ENCODE peak calls at places on chromosomes 16 and 17, in five cellular contexts. J is iris pigment epithelial cell, K is HTR-8/SVneo, O is esophagus squamous epithelium, M is breast epithelium. W is an unnamed sample.

GRCh38 chr17:73340093-73340596 is 28.3 kb upstream of the CDC42EP4 start:
- DNase-seq in J (peak), K (peak), O (no peak), M (peak), W (no peak)

GRCh38 chr17:40018211-40019121 is 3.2 kb downstream of the CSF3 start:
- DNase-seq in J (no peak), K (no peak), O (no peak), M (no peak), W (peak)

GRCh38 chr17:10790491-10791401 is 13.2 kb downstream of the TMEM238L start:
- DNase-seq in J (no peak), K (no peak), O (no peak), M (peak), W (no peak)

GRCh38 chr16:90023078-90023447 is 3.8 kb upstream of the DBNDD1 start:
- DNase-seq in J (no peak), K (no peak), O (no peak), M (no peak), W (no peak)

GRCh38 chr17:82298538-82299421 is 18.6 kb downstream of the CD7 start:
- DNase-seq in J (no peak), K (no peak), O (no peak), M (no peak), W (no peak)

GRCh38 chr17:48071654-48072053 is 23.5 kb downstream of the NFE2L1 start:
- DNase-seq in J (peak), K (no peak), O (no peak), M (no peak), W (no peak)

GRCh38 chr17:7557825-7558543 is 566 bp upstream of the TNFSF13 start:
- DNase-seq in J (peak), K (no peak), O (no peak), M (peak), W (peak)

GRCh38 chr17:38707678-38708351 is 2.7 kb downstream of the MLLT6 start:
- DNase-seq in J (no peak), K (no peak), O (no peak), M (no peak), W (no peak)

GRCh38 chr16:81486555-81487061 is 42.0 kb downstream of the CMIP start:
- DNase-seq in J (peak), K (no peak), O (no peak), M (no peak), W (no peak)

GRCh38 chr16:86531193-86531550 is 20.8 kb downstream of the FOXF1 start:
- DNase-seq in J (peak), K (no peak), O (no peak), M (no peak), W (peak)

GRCh38 chr17:72353502-72353901 is 232.7 kb downstream of the SOX9 start:
- DNase-seq in J (no peak), K (no peak), O (no peak), M (no peak), W (peak)

GRCh38 chr17:7323731-7324437 is 5.3 kb downstream of the NEURL4 start:
- DNase-seq in J (no peak), K (no peak), O (no peak), M (no peak), W (peak)

GRCh38 chr16:85514601-85515318 is 98.4 kb upstream of the GSE1 start:
- DNase-seq in J (peak), K (peak), O (no peak), M (peak), W (peak)

GRCh38 chr17:21125862-21126261 is 902 bp upstream of the DHRS7B start:
- DNase-seq in J (no peak), K (no peak), O (no peak), M (no peak), W (no peak)

GRCh38 chr17:28133562-28133970 is 91.1 kb downstream of the NLK start:
- DNase-seq in J (peak), K (peak), O (no peak), M (no peak), W (no peak)

GRCh38 chr16:55272787-55273186 is 51.2 kb upstream of the IRX6 start:
- DNase-seq in J (no peak), K (no peak), O (no peak), M (no peak), W (no peak)

GRCh38 chr16:27219161-27219560 is 15.8 kb downstream of the KDM8 start:
- DNase-seq in J (no peak), K (no peak), O (no peak), M (no peak), W (no peak)

GRCh38 chr17:74523308-74523707 is 8.0 kb downstream of the CD300LB start:
- DNase-seq in J (no peak), K (no peak), O (no peak), M (no peak), W (no peak)

GRCh38 chr17:49557204-49558024 is 18.3 kb upstream of the NXPH3 start:
- DNase-seq in J (peak), K (peak), O (no peak), M (no peak), W (peak)

GRCh38 chr16:81174644-81175324 is 63.7 kb upstream of the BCO1 start:
- DNase-seq in J (peak), K (peak), O (no peak), M (no peak), W (no peak)

GRCh38 chr16:88014201-88014781 is 63.1 kb downstream of the BANP start:
- DNase-seq in J (peak), K (peak), O (no peak), M (no peak), W (no peak)

GRCh38 chr17:50079334-50080095 is 15.6 kb upstream of the PDK2 start:
- DNase-seq in J (no peak), K (no peak), O (no peak), M (no peak), W (no peak)

GRCh38 chr16:72072514-72073342 is 9.7 kb downstream of the HPR start:
- DNase-seq in J (peak), K (no peak), O (no peak), M (no peak), W (peak)

GRCh38 chr17:74853669-74854068 is 6.0 kb downstream of the GRIN2C start:
- DNase-seq in J (no peak), K (no peak), O (no peak), M (no peak), W (no peak)